ENCODE peak calls at places on chromosomes 7 and 10, in five cellular contexts. One of them, this sample, is unnamed.

GRCh38 chr10:71838264-71839211 is 12.5 kb downstream of the PSAP start:
- DNase-seq in activated CD8-positive, alpha-beta memory T cell treated with anti-CD3 and anti-CD28 coated beads for 24 hours: no peak
- DNase-seq in right cardiac atrium: no peak
- DNase-seq in neural crest cell: no peak
- DNase-seq in activated B cell treated with CpG ODN at 0.5 μM for 24 hours: no peak
- DNase-seq in this sample: peak; percentile 53

GRCh38 chr10:72729528-72729927 is 37.6 kb downstream of the MCU start:
- DNase-seq in activated CD8-positive, alpha-beta memory T cell treated with anti-CD3 and anti-CD28 coated beads for 24 hours: no peak
- DNase-seq in neural crest cell: no peak
- DNase-seq in activated B cell treated with CpG ODN at 0.5 μM for 24 hours: no peak
- DNase-seq in right cardiac atrium: no peak
- DNase-seq in this sample: no peak

GRCh38 chr7:42677751-42678231 is 234.1 kb downstream of the C7orf25 start:
- DNase-seq in neural crest cell: no peak
- DNase-seq in right cardiac atrium: no peak
- DNase-seq in activated B cell treated with CpG ODN at 0.5 μM for 24 hours: no peak
- DNase-seq in activated CD8-positive, alpha-beta memory T cell treated with anti-CD3 and anti-CD28 coated beads for 24 hours: no peak
- DNase-seq in this sample: peak; percentile 76

GRCh38 chr10:130756651-130757050 is 554.9 kb downstream of the TCERG1L start:
- DNase-seq in neural crest cell: no peak
- DNase-seq in activated CD8-positive, alpha-beta memory T cell treated with anti-CD3 and anti-CD28 coated beads for 24 hours: no peak
- DNase-seq in right cardiac atrium: no peak
- DNase-seq in activated B cell treated with CpG ODN at 0.5 μM for 24 hours: no peak
- DNase-seq in this sample: no peak

GRCh38 chr7:139328375-139328774 is 12.8 kb upstream of the FMC1 start:
- DNase-seq in activated CD8-positive, alpha-beta memory T cell treated with anti-CD3 and anti-CD28 coated beads for 24 hours: no peak
- DNase-seq in neural crest cell: no peak
- DNase-seq in activated B cell treated with CpG ODN at 0.5 μM for 24 hours: no peak
- DNase-seq in right cardiac atrium: no peak
- DNase-seq in this sample: peak; percentile 83

GRCh38 chr10:44857363-44858016 is 53.6 kb upstream of the TMEM72 start:
- DNase-seq in activated B cell treated with CpG ODN at 0.5 μM for 24 hours: peak; percentile 38
- DNase-seq in right cardiac atrium: peak; percentile 90
- DNase-seq in neural crest cell: peak; percentile 83
- DNase-seq in activated CD8-positive, alpha-beta memory T cell treated with anti-CD3 and anti-CD28 coated beads for 24 hours: peak; percentile 85
- DNase-seq in this sample: peak; percentile 89

GRCh38 chr7:2971914-2972530 is 71.6 kb downstream of the CARD11 start:
- DNase-seq in activated B cell treated with CpG ODN at 0.5 μM for 24 hours: no peak
- DNase-seq in neural crest cell: no peak
- DNase-seq in right cardiac atrium: no peak
- DNase-seq in activated CD8-positive, alpha-beta memory T cell treated with anti-CD3 and anti-CD28 coated beads for 24 hours: peak; percentile 56
- DNase-seq in this sample: no peak

GRCh38 chr10:12351447-12351846 is 2.1 kb downstream of the CAMK1D start:
- DNase-seq in activated B cell treated with CpG ODN at 0.5 μM for 24 hours: no peak
- DNase-seq in right cardiac atrium: peak; percentile 50
- DNase-seq in neural crest cell: no peak
- DNase-seq in activated CD8-positive, alpha-beta memory T cell treated with anti-CD3 and anti-CD28 coated beads for 24 hours: peak; percentile 62
- DNase-seq in this sample: no peak

GRCh38 chr7:359226-359775 is 69.3 kb downstream of the FOXL3 start:
- DNase-seq in activated B cell treated with CpG ODN at 0.5 μM for 24 hours: no peak
- DNase-seq in activated CD8-positive, alpha-beta memory T cell treated with anti-CD3 and anti-CD28 coated beads for 24 hours: no peak
- DNase-seq in right cardiac atrium: peak; percentile 40
- DNase-seq in neural crest cell: no peak
- DNase-seq in this sample: no peak

GRCh38 chr10:46218921-46219320 is 67.9 kb upstream of the ANTXRL start:
- DNase-seq in activated CD8-positive, alpha-beta memory T cell treated with anti-CD3 and anti-CD28 coated beads for 24 hours: no peak
- DNase-seq in right cardiac atrium: no peak
- DNase-seq in neural crest cell: no peak
- DNase-seq in activated B cell treated with CpG ODN at 0.5 μM for 24 hours: no peak
- DNase-seq in this sample: peak; percentile 13

GRCh38 chr7:97006951-97007861 is 1.9 kb downstream of the DLX6 start:
- DNase-seq in neural crest cell: no peak
- DNase-seq in activated B cell treated with CpG ODN at 0.5 μM for 24 hours: no peak
- DNase-seq in right cardiac atrium: no peak
- DNase-seq in activated CD8-positive, alpha-beta memory T cell treated with anti-CD3 and anti-CD28 coated beads for 24 hours: peak; percentile 56
- DNase-seq in this sample: no peak

GRCh38 chr10:106866244-106866845 is 298.2 kb downstream of the SORCS1 start:
- DNase-seq in activated B cell treated with CpG ODN at 0.5 μM for 24 hours: no peak
- DNase-seq in neural crest cell: no peak
- DNase-seq in right cardiac atrium: no peak
- DNase-seq in activated CD8-positive, alpha-beta memory T cell treated with anti-CD3 and anti-CD28 coated beads for 24 hours: no peak
- DNase-seq in this sample: no peak

GRCh38 chr10:121732676-121733445 is 134.6 kb upstream of the FGFR2 start:
- DNase-seq in activated B cell treated with CpG ODN at 0.5 μM for 24 hours: no peak
- DNase-seq in activated CD8-positive, alpha-beta memory T cell treated with anti-CD3 and anti-CD28 coated beads for 24 hours: no peak
- DNase-seq in neural crest cell: no peak
- DNase-seq in right cardiac atrium: no peak
- DNase-seq in this sample: no peak

GRCh38 chr10:73894245-73894971 is 16.5 kb upstream of the PLAU start:
- DNase-seq in activated B cell treated with CpG ODN at 0.5 μM for 24 hours: no peak
- DNase-seq in right cardiac atrium: no peak
- DNase-seq in activated CD8-positive, alpha-beta memory T cell treated with anti-CD3 and anti-CD28 coated beads for 24 hours: no peak
- DNase-seq in neural crest cell: no peak
- DNase-seq in this sample: peak; percentile 52

GRCh38 chr7:140159487-140159886 is 17.3 kb downstream of the KDM7A start:
- DNase-seq in neural crest cell: no peak
- DNase-seq in right cardiac atrium: no peak
- DNase-seq in activated B cell treated with CpG ODN at 0.5 μM for 24 hours: no peak
- DNase-seq in activated CD8-positive, alpha-beta memory T cell treated with anti-CD3 and anti-CD28 coated beads for 24 hours: no peak
- DNase-seq in this sample: peak; percentile 40

GRCh38 chr10:100307716-100308115 is 21.2 kb upstream of the BLOC1S2 start:
- DNase-seq in activated CD8-positive, alpha-beta memory T cell treated with anti-CD3 and anti-CD28 coated beads for 24 hours: no peak
- DNase-seq in neural crest cell: no peak
- DNase-seq in right cardiac atrium: no peak
- DNase-seq in activated B cell treated with CpG ODN at 0.5 μM for 24 hours: no peak
- DNase-seq in this sample: peak; percentile 26

GRCh38 chr7:101754432-101755159 is 62.8 kb upstream of the CUX1 start:
- DNase-seq in right cardiac atrium: no peak
- DNase-seq in activated B cell treated with CpG ODN at 0.5 μM for 24 hours: no peak
- DNase-seq in activated CD8-positive, alpha-beta memory T cell treated with anti-CD3 and anti-CD28 coated beads for 24 hours: peak; percentile 63
- DNase-seq in neural crest cell: no peak
- DNase-seq in this sample: no peak

GRCh38 chr10:59748834-59749233 is 4.4 kb downstream of the MRLN start:
- DNase-seq in right cardiac atrium: no peak
- DNase-seq in neural crest cell: no peak
- DNase-seq in activated B cell treated with CpG ODN at 0.5 μM for 24 hours: no peak
- DNase-seq in activated CD8-positive, alpha-beta memory T cell treated with anti-CD3 and anti-CD28 coated beads for 24 hours: no peak
- DNase-seq in this sample: no peak

GRCh38 chr7:137508437-137509175 is 165.1 kb upstream of the PTN start:
- DNase-seq in activated CD8-positive, alpha-beta memory T cell treated with anti-CD3 and anti-CD28 coated beads for 24 hours: no peak
- DNase-seq in right cardiac atrium: no peak
- DNase-seq in neural crest cell: no peak
- DNase-seq in activated B cell treated with CpG ODN at 0.5 μM for 24 hours: no peak
- DNase-seq in this sample: peak; percentile 63

GRCh38 chr10:67004690-67005089 is 78.9 kb downstream of the LRRTM3 start:
- DNase-seq in neural crest cell: no peak
- DNase-seq in activated B cell treated with CpG ODN at 0.5 μM for 24 hours: no peak
- DNase-seq in right cardiac atrium: no peak
- DNase-seq in activated CD8-positive, alpha-beta memory T cell treated with anti-CD3 and anti-CD28 coated beads for 24 hours: no peak
- DNase-seq in this sample: no peak

GRCh38 chr10:113709221-113709838 is 29.6 kb downstream of the CASP7 start:
- DNase-seq in neural crest cell: no peak
- DNase-seq in activated B cell treated with CpG ODN at 0.5 μM for 24 hours: no peak
- DNase-seq in right cardiac atrium: no peak
- DNase-seq in activated CD8-positive, alpha-beta memory T cell treated with anti-CD3 and anti-CD28 coated beads for 24 hours: no peak
- DNase-seq in this sample: peak; percentile 73

GRCh38 chr7:149855368-149856305 is 17.5 kb downstream of the ZNF862 start:
- DNase-seq in activated B cell treated with CpG ODN at 0.5 μM for 24 hours: no peak
- DNase-seq in neural crest cell: no peak
- DNase-seq in right cardiac atrium: peak; percentile 59
- DNase-seq in activated CD8-positive, alpha-beta memory T cell treated with anti-CD3 and anti-CD28 coated beads for 24 hours: peak; percentile 64
- DNase-seq in this sample: no peak

GRCh38 chr7:154928136-154929005 is 74.6 kb downstream of the PAXIP1 start:
- DNase-seq in right cardiac atrium: no peak
- DNase-seq in neural crest cell: no peak
- DNase-seq in activated B cell treated with CpG ODN at 0.5 μM for 24 hours: peak; percentile 44
- DNase-seq in activated CD8-positive, alpha-beta memory T cell treated with anti-CD3 and anti-CD28 coated beads for 24 hours: peak; percentile 77
- DNase-seq in this sample: peak; percentile 76

GRCh38 chr7:99362801-99363200 is 11.7 kb upstream of the ARPC1B start:
- DNase-seq in activated CD8-positive, alpha-beta memory T cell treated with anti-CD3 and anti-CD28 coated beads for 24 hours: no peak
- DNase-seq in neural crest cell: no peak
- DNase-seq in activated B cell treated with CpG ODN at 0.5 μM for 24 hours: no peak
- DNase-seq in right cardiac atrium: no peak
- DNase-seq in this sample: peak; percentile 82

GRCh38 chr10:99280472-99280871 is 44.8 kb upstream of the HPSE2 start:
- DNase-seq in right cardiac atrium: no peak
- DNase-seq in activated CD8-positive, alpha-beta memory T cell treated with anti-CD3 and anti-CD28 coated beads for 24 hours: no peak
- DNase-seq in neural crest cell: no peak
- DNase-seq in activated B cell treated with CpG ODN at 0.5 μM for 24 hours: no peak
- DNase-seq in this sample: no peak

GRCh38 chr10:71468363-71469094 is 71.8 kb downstream of the CDH23 start:
- DNase-seq in neural crest cell: no peak
- DNase-seq in activated CD8-positive, alpha-beta memory T cell treated with anti-CD3 and anti-CD28 coated beads for 24 hours: no peak
- DNase-seq in right cardiac atrium: no peak
- DNase-seq in activated B cell treated with CpG ODN at 0.5 μM for 24 hours: no peak
- DNase-seq in this sample: no peak

GRCh38 chr10:83539528-83540308 is 599.6 kb upstream of the GHITM start:
- DNase-seq in right cardiac atrium: peak; percentile 90
- DNase-seq in activated CD8-positive, alpha-beta memory T cell treated with anti-CD3 and anti-CD28 coated beads for 24 hours: no peak
- DNase-seq in neural crest cell: no peak
- DNase-seq in activated B cell treated with CpG ODN at 0.5 μM for 24 hours: no peak
- DNase-seq in this sample: no peak

GRCh38 chr10:52956451-52956850 is 183.9 kb upstream of the MBL2 start:
- DNase-seq in right cardiac atrium: no peak
- DNase-seq in activated CD8-positive, alpha-beta memory T cell treated with anti-CD3 and anti-CD28 coated beads for 24 hours: no peak
- DNase-seq in activated B cell treated with CpG ODN at 0.5 μM for 24 hours: no peak
- DNase-seq in neural crest cell: no peak
- DNase-seq in this sample: no peak

GRCh38 chr7:12401538-12402364 is 1.9 kb downstream of the VWDE start:
- DNase-seq in neural crest cell: no peak
- DNase-seq in activated B cell treated with CpG ODN at 0.5 μM for 24 hours: no peak
- DNase-seq in right cardiac atrium: no peak
- DNase-seq in activated CD8-positive, alpha-beta memory T cell treated with anti-CD3 and anti-CD28 coated beads for 24 hours: no peak
- DNase-seq in this sample: no peak

GRCh38 chr7:94338921-94339371 is 55.7 kb upstream of the COL1A2 start:
- DNase-seq in activated B cell treated with CpG ODN at 0.5 μM for 24 hours: no peak
- DNase-seq in neural crest cell: no peak
- DNase-seq in right cardiac atrium: no peak
- DNase-seq in activated CD8-positive, alpha-beta memory T cell treated with anti-CD3 and anti-CD28 coated beads for 24 hours: no peak
- DNase-seq in this sample: peak; percentile 26

GRCh38 chr10:117594722-117595121 is 52.2 kb downstream of the EMX2 start:
- DNase-seq in activated B cell treated with CpG ODN at 0.5 μM for 24 hours: no peak
- DNase-seq in neural crest cell: no peak
- DNase-seq in activated CD8-positive, alpha-beta memory T cell treated with anti-CD3 and anti-CD28 coated beads for 24 hours: no peak
- DNase-seq in right cardiac atrium: no peak
- DNase-seq in this sample: no peak

GRCh38 chr10:46223626-46224413 is 63.0 kb upstream of the ANTXRL start:
- DNase-seq in neural crest cell: no peak
- DNase-seq in activated CD8-positive, alpha-beta memory T cell treated with anti-CD3 and anti-CD28 coated beads for 24 hours: no peak
- DNase-seq in activated B cell treated with CpG ODN at 0.5 μM for 24 hours: no peak
- DNase-seq in right cardiac atrium: no peak
- DNase-seq in this sample: peak; percentile 1

GRCh38 chr10:19592276-19592675 is 224.0 kb upstream of the PLXDC2 start:
- DNase-seq in activated CD8-positive, alpha-beta memory T cell treated with anti-CD3 and anti-CD28 coated beads for 24 hours: no peak
- DNase-seq in right cardiac atrium: no peak
- DNase-seq in neural crest cell: no peak
- DNase-seq in activated B cell treated with CpG ODN at 0.5 μM for 24 hours: no peak
- DNase-seq in this sample: no peak

GRCh38 chr10:71608863-71609768 is 110.5 kb downstream of the C10orf105 start:
- DNase-seq in activated CD8-positive, alpha-beta memory T cell treated with anti-CD3 and anti-CD28 coated beads for 24 hours: peak; percentile 85
- DNase-seq in right cardiac atrium: peak; percentile 92
- DNase-seq in activated B cell treated with CpG ODN at 0.5 μM for 24 hours: peak; percentile 48
- DNase-seq in neural crest cell: peak; percentile 88
- DNase-seq in this sample: peak; percentile 76

This sample was measured in AG20443.